ENCODE peak calls at places on chromosomes 7 and 10, in nine cellular contexts. U is gastrocnemius medialis, V is mammary epithelial cell, T is ascending aorta, I is A549, G is tibial artery, Z is stomach, B is prostate gland, N is IMR-90. Q is an unnamed sample.

GRCh38 chr7:148340881-148341280 is 249.7 kb upstream of the C7orf33 start:
- DNase-seq in U (no peak), V (no peak), T (no peak), I (no peak), G (no peak), Z (no peak), B (no peak), N (no peak), Q (no peak)

GRCh38 chr10:93541402-93542357 is 24.8 kb upstream of the FFAR4 start:
- DNase-seq in U (peak; percentile 22), V (no peak), T (no peak), I (peak; percentile 56), G (no peak), Z (peak; percentile 39), B (no peak), N (peak; percentile 46), Q (no peak)

GRCh38 chr7:158372400-158373302 is 215.0 kb downstream of the PTPRN2 start:
- DNase-seq in U (no peak), V (no peak), T (no peak), I (no peak), G (no peak), Z (no peak), B (no peak), N (no peak), Q (no peak)

GRCh38 chr7:137342751-137343482 is 616 bp downstream of the PTN start:
- DNase-seq in U (no peak), V (peak; percentile 31), T (no peak), I (no peak), G (no peak), Z (no peak), B (no peak), N (peak; percentile 12), Q (no peak)

GRCh38 chr10:93072225-93072712 is 1.4 kb upstream of the CYP26A1 start:
- DNase-seq in U (no peak), V (no peak), T (no peak), I (no peak), G (no peak), Z (no peak), B (no peak), N (no peak), Q (no peak)

GRCh38 chr7:36761835-36762234 is 37.5 kb upstream of the AOAH start:
- DNase-seq in U (no peak), V (no peak), T (no peak), I (no peak), G (no peak), Z (no peak), B (no peak), N (no peak), Q (peak; percentile 13)

GRCh38 chr10:62323751-62324150 is 50.4 kb upstream of the ZNF365 start:
- DNase-seq in U (no peak), V (peak; percentile 37), T (no peak), I (no peak), G (no peak), Z (no peak), B (no peak), N (no peak), Q (peak; percentile 37)

GRCh38 chr7:74476546-74477095 is 22.9 kb downstream of the GTF2IRD1 start:
- DNase-seq in U (peak; percentile 58), V (peak; percentile 75), T (no peak), I (no peak), G (no peak), Z (no peak), B (no peak), N (no peak), Q (peak; percentile 75)

GRCh38 chr7:78299088-78299487 is 500.5 kb downstream of the PHTF2 start:
- DNase-seq in U (no peak), V (no peak), T (no peak), I (no peak), G (no peak), Z (no peak), B (no peak), N (peak; percentile 12), Q (no peak)

GRCh38 chr10:101485681-101486554 is 102.1 kb downstream of the POLL start:
- DNase-seq in U (peak; percentile 36), V (no peak), T (no peak), I (no peak), G (peak; percentile 23), Z (no peak), B (no peak), N (no peak), Q (no peak)

GRCh38 chr7:80521809-80522208 is 9.9 kb upstream of the GNAT3 start:
- DNase-seq in U (no peak), V (no peak), T (no peak), I (no peak), G (no peak), Z (no peak), B (no peak), N (no peak), Q (no peak)

GRCh38 chr7:6032167-6032566 is 991 bp downstream of the ANKRD61 start:
- DNase-seq in U (no peak), V (no peak), T (no peak), I (no peak), G (no peak), Z (no peak), B (no peak), N (no peak), Q (no peak)

GRCh38 chr7:116159711-116160110 is 50.6 kb upstream of the TES start:
- DNase-seq in U (no peak), V (no peak), T (no peak), I (no peak), G (no peak), Z (no peak), B (no peak), N (no peak), Q (no peak)

GRCh38 chr7:28626629-28627262 is 214.4 kb downstream of the CREB5 start:
- DNase-seq in U (no peak), V (peak; percentile 39), T (no peak), I (peak; percentile 40), G (peak; percentile 26), Z (no peak), B (no peak), N (peak; percentile 36), Q (peak; percentile 13)

GRCh38 chr10:130022501-130023299 is 58.6 kb upstream of the EBF3 start:
- DNase-seq in U (no peak), V (no peak), T (no peak), I (no peak), G (no peak), Z (no peak), B (no peak), N (peak; percentile 85), Q (peak; percentile 79)

GRCh38 chr10:85317827-85318226 is 989.4 kb downstream of the CCSER2 start:
- DNase-seq in U (no peak), V (no peak), T (no peak), I (no peak), G (no peak), Z (no peak), B (no peak), N (no peak), Q (no peak)

GRCh38 chr7:84196007-84196551 is 1.5 kb upstream of the SEMA3A start:
- DNase-seq in U (no peak), V (no peak), T (no peak), I (peak; percentile 74), G (no peak), Z (no peak), B (no peak), N (peak; percentile 77), Q (no peak)

GRCh38 chr7:97187067-97187466 is 69.6 kb downstream of the SDHAF3 start:
- DNase-seq in U (no peak), V (peak; percentile 42), T (no peak), I (no peak), G (no peak), Z (no peak), B (no peak), N (peak; percentile 61), Q (no peak)

GRCh38 chr10:124742418-124743187 is 1.6 kb downstream of the FAM53B start:
- DNase-seq in U (peak; percentile 83), V (peak; percentile 33), T (peak; percentile 68), I (peak; percentile 47), G (no peak), Z (no peak), B (no peak), N (no peak), Q (no peak)
- TF ChIP-seq CTCF in U (no peak), V (peak; percentile 5), T (no peak), I (peak; percentile 35), G (peak; percentile 6), Z (no peak), B (peak; percentile 22), N (no peak), Q (peak; percentile 41)

GRCh38 chr10:74852406-74852805 is 26.0 kb downstream of the KAT6B start:
- DNase-seq in U (no peak), V (peak; percentile 85), T (no peak), I (no peak), G (no peak), Z (no peak), B (no peak), N (no peak), Q (peak; percentile 61)
- H3K4me1 ChIP-seq in U (peaks cover 46% of the 10 kb centered on the region), V (peaks cover 16% of the 10 kb centered on the region), T (peaks cover 15% of the 10 kb centered on the region), I (no peaks in the 10 kb centered on the region), G (peaks cover under 1% of the 10 kb centered on the region), Z (peaks cover 59% of the 10 kb centered on the region), B (peaks cover 4% of the 10 kb centered on the region), N (peaks cover 7% of the 10 kb centered on the region), Q (peaks cover 15% of the 10 kb centered on the region)

GRCh38 chr7:130275826-130276291 is 9.2 kb downstream of the CPA2 start:
- DNase-seq in U (no peak), V (peak; percentile 91), T (no peak), I (no peak), G (no peak), Z (no peak), B (no peak), N (no peak), Q (peak; percentile 87)

GRCh38 chr7:130273081-130273699 is 6.5 kb downstream of the CPA2 start:
- DNase-seq in U (no peak), V (peak; percentile 76), T (no peak), I (no peak), G (no peak), Z (no peak), B (peak; percentile 35), N (peak; percentile 48), Q (peak; percentile 89)

GRCh38 chr7:130272456-130273080 is 5.9 kb downstream of the CPA2 start:
- DNase-seq in U (no peak), V (peak; percentile 82), T (no peak), I (no peak), G (no peak), Z (no peak), B (peak; percentile 30), N (no peak), Q (peak; percentile 58)

GRCh38 chr7:130274983-130275649 is 8.5 kb downstream of the CPA2 start:
- DNase-seq in U (no peak), V (no peak), T (no peak), I (no peak), G (no peak), Z (no peak), B (peak; percentile 23), N (no peak), Q (no peak)

DNA sequence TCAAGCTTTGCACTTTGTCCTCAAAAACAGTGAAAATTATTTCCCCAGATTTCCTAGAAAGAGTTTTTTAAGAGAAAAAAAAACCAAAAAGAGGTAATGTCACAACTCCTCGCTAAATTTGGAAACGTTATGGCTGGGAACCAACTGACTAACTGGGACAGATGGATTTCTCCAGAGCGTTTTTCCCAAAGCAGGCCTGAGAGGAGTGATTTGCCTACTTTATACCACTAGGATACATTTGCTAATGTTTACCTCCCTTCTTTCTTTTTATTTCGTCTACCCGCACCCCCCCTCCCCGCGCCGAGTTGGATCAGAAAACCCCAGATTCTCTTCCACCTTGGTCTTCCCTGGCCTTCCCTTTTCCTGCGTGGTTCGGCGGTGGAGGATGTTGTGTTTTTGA is 7.2 kb downstream of the CPA2 start:
- DNase-seq in U (no peak), V (no peak), T (no peak), I (no peak), G (peak; percentile 31), Z (no peak), B (no peak), N (peak; percentile 68), Q (no peak)
- TF ChIP-seq CTCF in U (no peak), V (no peak), T (no peak), I (no peak), G (peak; percentile 15), Z (no peak), B (no peak), N (no peak), Q (no peak)

GRCh38 chr7:27155816-27156507 is 513 bp downstream of the HOXA7 start:
- DNase-seq in U (peak; percentile 45), V (peak; percentile 55), T (peak; percentile 65), I (peak; percentile 41), G (no peak), Z (peak; percentile 24), B (no peak), N (no peak), Q (peak; percentile 37)
- H3K4me1 ChIP-seq in U (peaks cover 27% of the 10 kb centered on the region), V (peaks cover 72% of the 10 kb centered on the region), T (peaks cover 15% of the 10 kb centered on the region), I (peaks cover 3% of the 10 kb centered on the region), G (peaks cover 21% of the 10 kb centered on the region), Z (peaks cover 64% of the 10 kb centered on the region), B (peaks cover 4% of the 10 kb centered on the region), N (peaks cover 6% of the 10 kb centered on the region), Q (peaks cover 25% of the 10 kb centered on the region)

Q was measured in foreskin keratinocyte.